ENCODE peak calls at places on chromosomes 13 and 19, in four cellular contexts. K is upper lobe of left lung; F is central memory CD4-positive, alpha-beta T cell; Z is GOT3. B is an unnamed sample.

GRCh38 chr13:103351035-103351828 is 285.0 kb upstream of the SLC10A2 start:
- DNase-seq in K (no peak), Z (no peak), F (no peak), B (no peak)

GRCh38 chr13:49821216-49821820 is 28.8 kb upstream of the KPNA3 start:
- DNase-seq in Z (no peak), K (no peak), F (no peak), B (no peak)

GRCh38 chr19:18171605-18172327 is 1.8 kb upstream of the IFI30 start:
- DNase-seq in Z (no peak), F (no peak), K (no peak), B (no peak)

GRCh38 chr19:11373166-11373884 is 1.1 kb upstream of the SWSAP1 start:
- DNase-seq in F (no peak), Z (no peak), K (peak; percentile 70), B (no peak)

GRCh38 chr19:48506138-48506733 is 5.4 kb downstream of the LMTK3 start:
- DNase-seq in F (peak; percentile 61), Z (no peak), K (no peak), B (no peak)

GRCh38 chr13:32894589-32895001 is 121.6 kb upstream of the KL start:
- DNase-seq in K (no peak), F (no peak), Z (no peak), B (no peak)

GRCh38 chr19:31504221-31504620 is 155.0 kb upstream of the TSHZ3 start:
- DNase-seq in Z (no peak), K (no peak), F (no peak), B (no peak)

GRCh38 chr13:97359181-97360057 is 74.5 kb upstream of the RAP2A start:
- DNase-seq in K (peak; percentile 50), F (peak; percentile 50), Z (no peak), B (peak; percentile 25)

GRCh38 chr13:34156841-34157365 is 339.0 kb downstream of the RFC3 start:
- DNase-seq in Z (peak; percentile 2), F (no peak), K (peak; percentile 87), B (peak; percentile 81)

GRCh38 chr13:99033814-99034213 is 56.0 kb upstream of the DOCK9 start:
- DNase-seq in K (no peak), F (no peak), Z (no peak), B (no peak)

GRCh38 chr19:3359850-3360493 is 6.4 kb upstream of the NFIC start:
- DNase-seq in K (no peak), F (no peak), Z (no peak), B (no peak)

GRCh38 chr19:52923782-52924593 is 760 bp upstream of the ZNF888 start:
- DNase-seq in Z (no peak), F (no peak), K (peak; percentile 90), B (no peak)

GRCh38 chr19:33175886-33176669 is 18.1 kb upstream of the LRP3 start:
- DNase-seq in F (no peak), K (peak; percentile 55), Z (no peak), B (no peak)

GRCh38 chr13:39809466-39809865 is 154.0 kb downstream of the COG6 start:
- DNase-seq in F (no peak), Z (no peak), K (no peak), B (no peak)

GRCh38 chr19:34408421-34408820 is 4.2 kb downstream of the PDCD2L start:
- DNase-seq in F (no peak), K (no peak), Z (no peak), B (no peak)

GRCh38 chr13:35164324-35164932 is 222.4 kb downstream of the NBEA start:
- DNase-seq in F (peak; percentile 17), K (no peak), Z (no peak), B (no peak)

GRCh38 chr13:66805657-66806056 is 424.5 kb downstream of the PCDH9 start:
- DNase-seq in Z (no peak), K (no peak), F (no peak), B (no peak)

GRCh38 chr13:59211636-59212035 is 952.1 kb downstream of the DIAPH3 start:
- DNase-seq in F (no peak), Z (no peak), K (no peak), B (no peak)

GRCh38 chr13:99125335-99125915 is 75.2 kb upstream of the UBAC2 start:
- DNase-seq in K (no peak), F (no peak), Z (no peak), B (no peak)

GRCh38 chr19:7921302-7921954 is 1.3 kb downstream of the SNAPC2 start:
- DNase-seq in K (no peak), Z (no peak), F (no peak), B (no peak)

GRCh38 chr13:41900918-41901317 is 60.0 kb downstream of the VWA8 start:
- DNase-seq in F (no peak), K (no peak), Z (no peak), B (no peak)

GRCh38 chr13:100176781-100177389 is 88.0 kb downstream of the PCCA start:
- DNase-seq in K (no peak), F (no peak), Z (no peak), B (no peak)

GRCh38 chr13:57630661-57631606 is 610 bp upstream of the PCDH17 start:
- DNase-seq in Z (no peak), F (no peak), K (no peak), B (no peak)

GRCh38 chr13:42048625-42049453 is at the start of gene DGKH:
- DNase-seq in K (peak; percentile 78), F (peak; percentile 48), Z (peak; percentile 36), B (no peak)

B was measured in BJ.